ENCODE peak calls at places on chromosome 10, in eight cellular contexts. Z is SK-N-SH, G is HepG2, D is ovary, R is suprapubic skin, Y is stomach, N is upper lobe of left lung, F is H1. M is an unnamed sample.

GRCh38 chr10:122102146-122102866 is 113.3 kb downstream of the TACC2 start:
- DNase-seq in Z (no peak), G (no peak), D (no peak), R (no peak), Y (no peak), N (no peak), F (no peak), M (no peak)

GRCh38 chr10:34351161-34351560 is 463.9 kb downstream of the PARD3 start:
- DNase-seq in Z (no peak), G (no peak), D (no peak), R (no peak), Y (no peak), N (no peak), F (no peak), M (no peak)

GRCh38 chr10:80313523-80313922 is 24.1 kb upstream of the MAT1A start:
- DNase-seq in Z (no peak), G (no peak), D (no peak), R (peak; percentile 63), Y (no peak), N (peak; percentile 0), F (no peak), M (no peak)

GRCh38 chr10:103757531-103758293 is 97.7 kb downstream of the SH3PXD2A start:
- DNase-seq in Z (no peak), G (no peak), D (no peak), R (no peak), Y (no peak), N (peak; percentile 72), F (no peak), M (peak; percentile 27)

GRCh38 chr10:13496164-13496563 is 32.6 kb downstream of the BEND7 start:
- DNase-seq in Z (no peak), G (no peak), D (no peak), R (no peak), Y (no peak), N (no peak), F (no peak), M (no peak)

GRCh38 chr10:35079763-35080162 is 10.4 kb downstream of the CUL2 start:
- DNase-seq in Z (no peak), G (no peak), D (no peak), R (no peak), Y (no peak), N (no peak), F (no peak), M (no peak)

GRCh38 chr10:30438016-30438850 is 4.2 kb downstream of the MAP3K8 start:
- DNase-seq in Z (no peak), G (peak; percentile 95), D (no peak), R (no peak), Y (no peak), N (no peak), F (no peak), M (no peak)

GRCh38 chr10:119235381-119235780 is 28.0 kb downstream of the GRK5 start:
- DNase-seq in Z (no peak), G (no peak), D (peak; percentile 59), R (no peak), Y (no peak), N (no peak), F (no peak), M (no peak)

GRCh38 chr10:33657154-33657900 is 322.9 kb upstream of the NRP1 start:
- DNase-seq in Z (peak; percentile 32), G (peak; percentile 71), D (no peak), R (no peak), Y (no peak), N (no peak), F (no peak), M (no peak)

GRCh38 chr10:34528320-34528719 is 286.8 kb downstream of the PARD3 start:
- DNase-seq in Z (no peak), G (peak; percentile 41), D (no peak), R (no peak), Y (no peak), N (no peak), F (peak; percentile 65), M (no peak)

GRCh38 chr10:111993321-111993720 is 190.2 kb downstream of the GPAM start:
- DNase-seq in Z (no peak), G (no peak), D (no peak), R (no peak), Y (no peak), N (no peak), F (no peak), M (no peak)

GRCh38 chr10:100183482-100183881 is 2.3 kb downstream of the ERLIN1 start:
- DNase-seq in Z (no peak), G (peak; percentile 76), D (no peak), R (no peak), Y (no peak), N (no peak), F (no peak), M (no peak)

GRCh38 chr10:1557081-1557480 is 180.2 kb downstream of the ADARB2 start:
- DNase-seq in Z (no peak), G (no peak), D (no peak), R (no peak), Y (no peak), N (no peak), F (no peak), M (no peak)

GRCh38 chr10:67573484-67573883 is 122.5 kb downstream of the CTNNA3 start:
- DNase-seq in Z (no peak), G (no peak), D (no peak), R (no peak), Y (no peak), N (no peak), F (no peak), M (no peak)

GRCh38 chr10:103077491-103078308 is 115.4 kb downstream of the NT5C2 start:
- DNase-seq in Z (no peak), G (no peak), D (no peak), R (no peak), Y (no peak), N (no peak), F (no peak), M (no peak)

GRCh38 chr10:114998993-114999392 is 61.0 kb downstream of the TRUB1 start:
- DNase-seq in Z (no peak), G (no peak), D (no peak), R (no peak), Y (no peak), N (no peak), F (no peak), M (no peak)

GRCh38 chr10:77104459-77104980 is 533.1 kb downstream of the KCNMA1 start:
- DNase-seq in Z (no peak), G (no peak), D (peak; percentile 31), R (peak; percentile 87), Y (no peak), N (no peak), F (no peak), M (peak; percentile 71)

GRCh38 chr10:97854735-97855134 is 5.1 kb downstream of the GOLGA7B start:
- DNase-seq in Z (no peak), G (no peak), D (no peak), R (no peak), Y (no peak), N (no peak), F (no peak), M (no peak)

GRCh38 chr10:79111427-79111826 is 42.7 kb downstream of the ZMIZ1 start:
- DNase-seq in Z (no peak), G (peak; percentile 61), D (no peak), R (no peak), Y (no peak), N (no peak), F (no peak), M (no peak)

GRCh38 chr10:81576336-81576735 is 298.7 kb upstream of the NRG3 start:
- DNase-seq in Z (no peak), G (no peak), D (no peak), R (no peak), Y (no peak), N (no peak), F (no peak), M (no peak)

GRCh38 chr10:125160856-125161569 is 650 bp upstream of the CTBP2 start:
- DNase-seq in Z (peak; percentile 93), G (no peak), D (peak; percentile 83), R (peak; percentile 90), Y (peak; percentile 63), N (peak; percentile 94), F (peak; percentile 62), M (peak; percentile 71)

GRCh38 chr10:308101-308500 is 172.8 kb downstream of the ZMYND11 start:
- DNase-seq in Z (no peak), G (no peak), D (no peak), R (no peak), Y (peak; percentile 34), N (peak; percentile 56), F (no peak), M (no peak)

DNA sequence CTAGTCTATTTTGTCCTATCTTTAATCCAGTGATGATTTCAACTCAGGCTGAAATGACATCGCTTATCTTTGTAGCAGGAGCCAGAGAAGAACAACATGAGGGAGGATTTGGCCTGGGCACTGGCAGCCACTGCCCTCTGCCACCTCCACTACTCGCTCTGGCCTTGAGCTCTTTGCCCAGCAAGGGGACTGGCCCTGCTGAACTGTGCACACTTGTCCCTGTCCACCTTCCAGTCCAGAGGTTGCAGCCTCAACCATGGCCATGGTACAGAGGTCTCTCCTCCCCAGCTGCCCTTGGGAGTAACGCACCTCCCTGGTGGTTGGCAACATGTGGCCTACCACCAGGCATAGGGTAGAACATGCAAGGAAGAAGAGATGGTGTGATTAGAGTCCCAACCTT is 8.4 kb downstream of the HABP2 start:
- DNase-seq in Z (no peak), G (no peak), D (no peak), R (no peak), Y (no peak), N (no peak), F (no peak), M (no peak)
- H3K27me3 ChIP-seq in Z (no peaks in the 10 kb centered on the region), G (no peaks in the 10 kb centered on the region), D (no peaks in the 10 kb centered on the region), R (no peaks in the 10 kb centered on the region), Y (no peaks in the 10 kb centered on the region), N (peaks cover 10% of the 10 kb centered on the region), F (peaks cover 64% of the 10 kb centered on the region), M (no peaks in the 10 kb centered on the region)

DNA sequence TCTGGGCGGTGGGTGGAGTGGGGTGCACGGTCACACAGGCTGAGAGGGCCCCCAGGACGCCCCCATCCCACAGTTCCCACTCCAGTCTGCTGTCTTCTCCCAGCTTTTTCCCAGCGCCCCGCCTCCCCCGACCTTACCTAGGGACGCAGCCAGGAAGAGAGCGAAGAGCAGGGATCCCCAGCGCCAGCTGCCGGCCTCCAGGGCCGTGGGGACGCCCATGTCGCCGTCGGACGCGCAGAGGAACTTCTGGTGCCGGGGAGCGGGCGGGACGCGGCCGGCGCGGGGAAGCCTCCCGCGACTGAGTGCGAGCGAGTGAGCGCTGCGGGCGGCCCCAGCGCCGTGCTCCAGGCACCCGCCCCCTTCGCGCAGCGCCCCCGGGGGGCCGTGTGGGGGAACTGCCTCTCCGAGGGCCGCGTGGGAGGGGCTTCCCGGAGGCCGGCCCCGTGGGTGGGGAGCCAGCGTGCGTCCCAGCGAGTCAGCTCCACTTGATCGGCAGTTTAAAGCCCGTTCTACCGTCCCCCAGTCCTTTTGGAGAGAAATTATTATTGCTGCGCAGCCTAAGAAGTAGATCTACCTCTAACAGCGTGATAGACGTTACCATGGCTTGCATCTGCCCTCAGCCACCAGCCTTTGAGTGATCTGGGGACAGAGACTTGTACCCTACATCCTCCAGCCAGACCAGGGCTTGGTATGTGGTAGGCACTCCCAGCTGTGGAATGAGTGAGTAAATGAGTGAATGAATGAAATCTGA is at the start of gene VSIR:
- DNase-seq in Z (peak; percentile 99), G (peak; percentile 48), D (peak; percentile 92), R (peak; percentile 95), Y (peak; percentile 91), N (peak; percentile 99), F (no peak), M (peak; percentile 91)
- H3K4me1 ChIP-seq in Z (peaks cover 15% of the 10 kb centered on the region), G (peaks cover 11% of the 10 kb centered on the region), D (peaks cover 20% of the 10 kb centered on the region), R (peaks cover 59% of the 10 kb centered on the region), Y (peaks cover 85% of the 10 kb centered on the region), N (peaks cover 79% of the 10 kb centered on the region), F (no peaks in the 10 kb centered on the region), M (peaks cover 72% of the 10 kb centered on the region)

GRCh38 chr10:123552760-123553554 is 113.2 kb upstream of the GPR26 start:
- DNase-seq in Z (no peak), G (no peak), D (no peak), R (peak; percentile 63), Y (no peak), N (no peak), F (no peak), M (no peak)
- TF ChIP-seq EP300 in Z (no peak), G (no peak), D (no peak), R (no peak), Y (no peak), N (no peak), F (no peak), M (no peak)

GRCh38 chr10:129968937-129969527 is 5.0 kb upstream of the EBF3 start:
- DNase-seq in Z (peak; percentile 89), G (peak; percentile 9), D (no peak), R (peak; percentile 80), Y (no peak), N (peak; percentile 81), F (no peak), M (no peak)
- H3K27me3 ChIP-seq in Z (peaks cover 66% of the 10 kb centered on the region), G (peaks cover 6% of the 10 kb centered on the region), D (peaks cover 20% of the 10 kb centered on the region), R (peaks cover 98% of the 10 kb centered on the region), Y (peaks cover 100% of the 10 kb centered on the region), N (peaks cover 88% of the 10 kb centered on the region), F (peaks cover 85% of the 10 kb centered on the region), M (no peaks in the 10 kb centered on the region)

M was measured in tibial nerve.